ENCODE peak calls at places on chromosomes 6 and 20, in eight cellular contexts. A is NCI-H460; X is IMR-90; I is sciatic nerve; W is stimulated activated CD4-positive, alpha-beta T cell treated with anti-CD3 and anti-CD28 coated beads, Interleukin-2, amount 100 ng/mL, for 24 hours; Z is endothelial cell; R is nephron progenitor cell; N is right cardiac atrium. L is an unnamed sample.

GRCh38 chr6:20916081-20916480 is 381.8 kb downstream of the CDKAL1 start:
- DNase-seq in A (no peak), X (peak; percentile 48), I (no peak), W (no peak), Z (no peak), R (no peak), N (no peak), L (no peak)

GRCh38 chr20:38245753-38246152 is 14.8 kb downstream of the KIAA1755 start:
- DNase-seq in A (no peak), X (no peak), I (no peak), W (no peak), Z (no peak), R (no peak), N (no peak), L (no peak)

GRCh38 chr6:25014375-25014774 is 78.6 kb upstream of the RIPOR2 start:
- DNase-seq in A (no peak), X (no peak), I (no peak), W (no peak), Z (no peak), R (no peak), N (no peak), L (no peak)

GRCh38 chr6:74182992-74183391 is 487.0 kb downstream of the CD109 start:
- DNase-seq in A (no peak), X (peak; percentile 12), I (no peak), W (no peak), Z (no peak), R (no peak), N (no peak), L (no peak)

GRCh38 chr6:158377866-158378265 is 65.6 kb downstream of the TULP4 start:
- DNase-seq in A (no peak), X (peak; percentile 77), I (no peak), W (no peak), Z (no peak), R (no peak), N (no peak), L (no peak)

GRCh38 chr20:46715292-46715756 is 5.9 kb downstream of the SLC2A10 start:
- DNase-seq in A (no peak), X (peak; percentile 80), I (peak; percentile 68), W (no peak), Z (peak; percentile 30), R (no peak), N (no peak), L (peak; percentile 29)

GRCh38 chr20:21512634-21513180 is 1.2 kb downstream of the NKX2-2 start:
- DNase-seq in A (no peak), X (no peak), I (no peak), W (no peak), Z (no peak), R (no peak), N (no peak), L (no peak)

GRCh38 chr6:142378138-142378875 is 76.5 kb downstream of the ADGRG6 start:
- DNase-seq in A (peak; percentile 52), X (peak; percentile 89), I (no peak), W (no peak), Z (peak; percentile 15), R (no peak), N (no peak), L (no peak)

GRCh38 chr20:4226330-4227084 is 211.1 kb upstream of the RNF24 start:
- DNase-seq in A (no peak), X (no peak), I (no peak), W (no peak), Z (no peak), R (no peak), N (no peak), L (no peak)

GRCh38 chr20:50717974-50718761 is 13.2 kb upstream of the PARD6B start:
- DNase-seq in A (no peak), X (no peak), I (peak; percentile 53), W (no peak), Z (no peak), R (peak; percentile 38), N (no peak), L (no peak)

GRCh38 chr6:108598316-108598863 is 37.7 kb downstream of the FOXO3 start:
- DNase-seq in A (no peak), X (peak; percentile 47), I (no peak), W (no peak), Z (no peak), R (no peak), N (no peak), L (no peak)

GRCh38 chr6:160353950-160354496 is 5.8 kb downstream of the SLC22A3 start:
- DNase-seq in A (no peak), X (no peak), I (no peak), W (no peak), Z (no peak), R (no peak), N (no peak), L (no peak)

GRCh38 chr20:61760321-61761112 is 305.2 kb downstream of the TAF4 start:
- DNase-seq in A (no peak), X (no peak), I (peak; percentile 21), W (no peak), Z (no peak), R (no peak), N (no peak), L (no peak)

GRCh38 chr6:130749402-130749801 is 77.8 kb upstream of the SMLR1 start:
- DNase-seq in A (no peak), X (no peak), I (no peak), W (no peak), Z (no peak), R (peak; percentile 5), N (no peak), L (no peak)

GRCh38 chr20:58458342-58459057 is 56.7 kb downstream of the APCDD1L start:
- DNase-seq in A (no peak), X (peak; percentile 76), I (no peak), W (no peak), Z (no peak), R (no peak), N (no peak), L (no peak)

GRCh38 chr6:157217894-157218370 is 105.4 kb downstream of the TMEM242 start:
- DNase-seq in A (no peak), X (no peak), I (no peak), W (no peak), Z (no peak), R (no peak), N (no peak), L (no peak)

GRCh38 chr6:151704383-151704782 is 103.1 kb upstream of the ESR1 start:
- DNase-seq in A (no peak), X (no peak), I (no peak), W (peak; percentile 50), Z (no peak), R (no peak), N (no peak), L (no peak)